ENCODE peak calls at places on chromosomes 6 and 20, in four cellular contexts. K, X, F and S are unnamed samples.

GRCh38 chr6:155510879-155511278 is 55.2 kb upstream of the NOX3 start:
- DNase-seq in K (no peak), X (peak; percentile 34), F (no peak), S (no peak)

GRCh38 chr6:54801669-54802068 is 44.9 kb upstream of the FAM83B start:
- DNase-seq in K (no peak), X (peak; percentile 80), F (no peak), S (no peak)

GRCh38 chr20:32070690-32071213 is 18.7 kb downstream of the HCK start:
- DNase-seq in K (no peak), X (no peak), F (no peak), S (no peak)

GRCh38 chr6:155327326-155328073 is 13.2 kb upstream of the TFB1M start:
- DNase-seq in K (peak; percentile 44), X (peak; percentile 65), F (no peak), S (peak; percentile 40)

GRCh38 chr20:14829897-14830296 is 492.5 kb upstream of the FLRT3 start:
- DNase-seq in K (no peak), X (no peak), F (no peak), S (no peak)

GRCh38 chr6:143419526-143419925 is 31.0 kb downstream of the ADAT2 start:
- DNase-seq in K (no peak), X (no peak), F (no peak), S (no peak)

GRCh38 chr6:13422601-13423247 is 64.7 kb downstream of the GFOD1 start:
- DNase-seq in K (no peak), X (no peak), F (no peak), S (no peak)

GRCh38 chr6:33112148-33112547 is 36.4 kb downstream of the HLA-DPB1 start:
- DNase-seq in K (peak; percentile 43), X (peak; percentile 51), F (no peak), S (no peak)

GRCh38 chr6:46490425-46491200 is 636 bp downstream of the RCAN2 start:
- DNase-seq in K (no peak), X (no peak), F (no peak), S (peak; percentile 32)

GRCh38 chr20:59184880-59185447 is 21.3 kb downstream of the ZNF831 start:
- DNase-seq in K (no peak), X (peak; percentile 25), F (no peak), S (peak; percentile 28)

GRCh38 chr20:44388466-44389023 is 33.0 kb downstream of the HNF4A start:
- DNase-seq in K (peak; percentile 29), X (peak; percentile 91), F (no peak), S (peak; percentile 76)

GRCh38 chr6:43951063-43951755 is 176.0 kb downstream of the MRPL14 start:
- DNase-seq in K (no peak), X (peak; percentile 29), F (no peak), S (no peak)

GRCh38 chr20:33531047-33531877 is 41.4 kb downstream of the CBFA2T2 start:
- DNase-seq in K (no peak), X (no peak), F (no peak), S (no peak)

GRCh38 chr6:26537160-26537845 is 863 bp upstream of the HMGN4 start:
- DNase-seq in K (peak; percentile 92), X (peak; percentile 97), F (peak; percentile 93), S (peak; percentile 97)

GRCh38 chr20:54134445-54135220 is 39.2 kb downstream of the CYP24A1 start:
- DNase-seq in K (no peak), X (peak; percentile 98), F (no peak), S (no peak)

GRCh38 chr20:43516251-43516824 is 8.8 kb downstream of the L3MBTL1 start:
- DNase-seq in K (no peak), X (no peak), F (no peak), S (no peak)

GRCh38 chr20:17852323-17852722 is 116.3 kb downstream of the SNX5 start:
- DNase-seq in K (no peak), X (no peak), F (no peak), S (no peak)

GRCh38 chr6:14499804-14500203 is 382.2 kb downstream of the CD83 start:
- DNase-seq in K (no peak), X (peak; percentile 79), F (no peak), S (no peak)

GRCh38 chr6:139290787-139291294 is 957 bp downstream of the TXLNB start:
- DNase-seq in K (peak; percentile 43), X (no peak), F (no peak), S (no peak)

GRCh38 chr6:2257358-2257757 is 12.0 kb upstream of the GMDS start:
- DNase-seq in K (no peak), X (peak; percentile 18), F (no peak), S (no peak)

GRCh38 chr20:25382704-25383370 is 7.8 kb downstream of the ABHD12 start:
- DNase-seq in K (no peak), X (no peak), F (no peak), S (no peak)

GRCh38 chr20:59723607-59724456 is 119.5 kb downstream of the PHACTR3 start:
- DNase-seq in K (no peak), X (no peak), F (no peak), S (no peak)

GRCh38 chr20:23039885-23040508 is 4.9 kb downstream of the SSTR4 start:
- DNase-seq in K (no peak), X (peak; percentile 23), F (no peak), S (no peak)
- H3K4me3 ChIP-seq in K (no peak overlapping the region), X (no peak overlapping the region), F (no peak overlapping the region), S (no peak overlapping the region)

GRCh38 chr20:29085625-29086024 is 2171.8 kb upstream of the DEFB115 start:
- DNase-seq in K (no peak), X (no peak), F (no peak), S (no peak)

DNA sequence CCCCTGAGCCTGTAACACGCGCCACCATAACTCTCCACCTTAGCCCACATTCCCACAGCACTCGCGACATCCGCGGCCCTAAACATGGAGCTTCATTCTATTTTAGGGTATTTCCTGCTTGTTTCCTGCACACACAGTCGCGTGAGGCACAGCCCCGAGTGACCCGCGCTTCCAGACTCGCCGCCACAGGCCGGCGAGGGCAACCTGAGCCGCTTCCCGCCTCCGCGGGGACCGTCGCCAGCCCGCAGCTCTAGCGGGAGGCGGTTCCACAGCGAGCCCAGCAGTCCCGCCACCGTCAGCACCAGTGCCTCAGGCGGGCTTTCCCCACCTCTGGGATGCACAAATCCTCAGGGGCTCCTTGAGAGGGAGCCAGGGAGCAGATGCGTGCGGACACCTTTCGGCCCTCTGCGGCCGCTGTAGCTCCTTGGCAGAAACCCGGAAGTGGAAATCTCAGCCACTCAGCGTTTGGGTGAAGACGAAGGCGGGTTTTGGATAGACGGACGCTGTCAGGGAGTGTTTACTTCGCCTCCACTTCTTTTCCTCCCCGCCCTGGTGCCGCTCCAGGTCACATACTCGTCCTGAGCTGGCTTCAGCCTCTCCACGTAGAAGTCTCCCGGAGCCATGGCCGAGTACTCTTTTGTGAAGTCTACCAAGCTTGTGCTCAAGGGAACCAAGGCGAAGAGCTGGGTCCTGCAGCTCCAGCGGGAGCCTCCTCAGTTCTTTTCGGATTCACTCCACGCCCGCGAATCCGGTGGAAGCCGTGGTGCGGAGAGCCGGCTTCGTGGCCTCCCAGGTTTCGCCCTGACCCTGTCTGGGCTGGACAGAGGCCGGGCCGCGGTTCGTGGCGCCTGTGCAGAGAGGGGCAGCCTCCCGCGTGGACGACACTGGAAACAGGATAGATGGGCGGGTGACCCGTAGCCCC is 2177.4 kb upstream of the DEFB115 start:
- DNase-seq in K (no peak), X (no peak), F (no peak), S (peak; percentile 71)
- H3K9me3 ChIP-seq in K (no peaks in the 10 kb centered on the region), X (peaks cover 11% of the 10 kb centered on the region), F (peaks cover 16% of the 10 kb centered on the region), S (peaks cover 5% of the 10 kb centered on the region)

GRCh38 chr6:126620747-126621146 is 280.8 kb downstream of the CENPW start:
- DNase-seq in K (no peak), X (no peak), F (no peak), S (no peak)
- H3K4me3 ChIP-seq in K (no peak overlapping the region), X (no peak overlapping the region), F (no peak overlapping the region), S (no peak overlapping the region)

GRCh38 chr6:39379026-39379425 is 56.5 kb upstream of the KCNK16 start:
- DNase-seq in K (no peak), X (no peak), F (no peak), S (no peak)
- H3K9me3 ChIP-seq in K (no peaks in the 10 kb centered on the region), X (no peaks in the 10 kb centered on the region), F (no peaks in the 10 kb centered on the region), S (no peaks in the 10 kb centered on the region)